ENCODE peak calls at places on chromosome 22, in five cellular contexts. One of them, this sample, is unnamed. For H3K4me1, the result is how much of the 10 kb centered on the place peaks cover.

GRCh38 chr22:21624120-21624879 is 5.5 kb downstream of the YDJC start:
- DNase-seq in IMR-90: peak
- DNase-seq in H1: no peak
- DNase-seq in trophoblast cell: no peak
- DNase-seq in H9: peak
- DNase-seq in this sample: no peak

GRCh38 chr22:24418786-24419479 is 8.5 kb upstream of the ADORA2A start:
- DNase-seq in H1: no peak
- DNase-seq in H9: no peak
- DNase-seq in trophoblast cell: no peak
- DNase-seq in IMR-90: no peak
- DNase-seq in this sample: no peak

GRCh38 chr22:21632237-21632895 is at the start of gene CCDC116:
- DNase-seq in H9: peak
- DNase-seq in IMR-90: no peak
- DNase-seq in H1: no peak
- DNase-seq in trophoblast cell: peak
- DNase-seq in this sample: no peak

GRCh38 chr22:46445771-46446485 is 91.5 kb downstream of the CELSR1 start:
- DNase-seq in trophoblast cell: peak
- DNase-seq in IMR-90: no peak
- DNase-seq in H9: no peak
- DNase-seq in H1: no peak
- DNase-seq in this sample: no peak

GRCh38 chr22:23395476-23396361 is 184.4 kb downstream of the IGLL1 start:
- DNase-seq in H1: no peak
- DNase-seq in H9: no peak
- DNase-seq in trophoblast cell: no peak
- DNase-seq in IMR-90: no peak
- DNase-seq in this sample: no peak

GRCh38 chr22:37675930-37676571 is 615 bp downstream of the LGALS1 start:
- DNase-seq in H1: no peak
- DNase-seq in IMR-90: no peak
- DNase-seq in H9: no peak
- DNase-seq in trophoblast cell: no peak
- DNase-seq in this sample: no peak

GRCh38 chr22:30875481-30876215 is 92.9 kb downstream of the MORC2 start:
- DNase-seq in trophoblast cell: no peak
- DNase-seq in IMR-90: no peak
- DNase-seq in H9: no peak
- DNase-seq in H1: no peak
- DNase-seq in this sample: no peak

GRCh38 chr22:39641660-39642059 is 71.1 kb downstream of the CACNA1I start:
- DNase-seq in H9: no peak
- DNase-seq in IMR-90: no peak
- DNase-seq in H1: no peak
- DNase-seq in trophoblast cell: no peak
- DNase-seq in this sample: no peak

GRCh38 chr22:33325232-33326004 is 267.2 kb upstream of the SYN3 start:
- DNase-seq in H9: no peak
- DNase-seq in IMR-90: no peak
- DNase-seq in trophoblast cell: no peak
- DNase-seq in H1: no peak
- DNase-seq in this sample: no peak

GRCh38 chr22:24813861-24814770 is 8.1 kb downstream of the SGSM1 start:
- DNase-seq in H1: no peak
- DNase-seq in trophoblast cell: no peak
- DNase-seq in H9: no peak
- DNase-seq in IMR-90: no peak
- DNase-seq in this sample: no peak

GRCh38 chr22:25735657-25736056 is 6.3 kb upstream of the MYO18B start:
- DNase-seq in H9: no peak
- DNase-seq in H1: no peak
- DNase-seq in IMR-90: no peak
- DNase-seq in trophoblast cell: no peak
- DNase-seq in this sample: no peak

GRCh38 chr22:48210812-48211211 is 1448.4 kb downstream of the TBC1D22A start:
- DNase-seq in IMR-90: no peak
- DNase-seq in trophoblast cell: no peak
- DNase-seq in H1: no peak
- DNase-seq in H9: no peak
- DNase-seq in this sample: no peak

GRCh38 chr22:39567135-39567946 is 3.2 kb upstream of the CACNA1I start:
- DNase-seq in H1: no peak
- DNase-seq in H9: no peak
- DNase-seq in IMR-90: no peak
- DNase-seq in trophoblast cell: no peak
- DNase-seq in this sample: no peak

GRCh38 chr22:34055525-34056200 is 135.4 kb upstream of the LARGE1 start:
- DNase-seq in trophoblast cell: no peak
- DNase-seq in IMR-90: no peak
- DNase-seq in H9: peak
- DNase-seq in H1: peak
- DNase-seq in this sample: peak

GRCh38 chr22:47474464-47474863 is 712.0 kb downstream of the TBC1D22A start:
- DNase-seq in trophoblast cell: no peak
- DNase-seq in H1: no peak
- DNase-seq in IMR-90: no peak
- DNase-seq in H9: no peak
- DNase-seq in this sample: no peak

GRCh38 chr22:40238425-40239344 is 61.0 kb downstream of the TNRC6B start:
- DNase-seq in IMR-90: peak
- DNase-seq in H1: no peak
- DNase-seq in H9: no peak
- DNase-seq in trophoblast cell: no peak
- DNase-seq in this sample: no peak

GRCh38 chr22:33447733-33448132 is 389.6 kb upstream of the SYN3 start:
- DNase-seq in H1: no peak
- DNase-seq in H9: no peak
- DNase-seq in IMR-90: no peak
- DNase-seq in trophoblast cell: no peak
- DNase-seq in this sample: no peak

GRCh38 chr22:49466926-49467590 is 360.6 kb downstream of the BRD1 start:
- DNase-seq in trophoblast cell: no peak
- DNase-seq in H1: no peak
- DNase-seq in IMR-90: no peak
- DNase-seq in H9: no peak
- DNase-seq in this sample: no peak

GRCh38 chr22:24440270-24440717 is 12.9 kb downstream of the ADORA2A start:
- DNase-seq in H1: no peak
- DNase-seq in H9: no peak
- DNase-seq in trophoblast cell: no peak
- DNase-seq in IMR-90: no peak
- DNase-seq in this sample: no peak

GRCh38 chr22:24390156-24390555 is 37.2 kb upstream of the ADORA2A start:
- DNase-seq in H1: no peak
- DNase-seq in H9: no peak
- DNase-seq in IMR-90: no peak
- DNase-seq in trophoblast cell: no peak
- DNase-seq in this sample: no peak

GRCh38 chr22:33584152-33584551 is 336.1 kb downstream of the LARGE1 start:
- DNase-seq in IMR-90: no peak
- DNase-seq in trophoblast cell: no peak
- DNase-seq in H1: no peak
- DNase-seq in H9: no peak
- DNase-seq in this sample: no peak

GRCh38 chr22:45738206-45738605 is 66.6 kb downstream of the ATXN10 start:
- DNase-seq in trophoblast cell: no peak
- DNase-seq in H9: no peak
- DNase-seq in H1: no peak
- DNase-seq in IMR-90: peak
- DNase-seq in this sample: no peak

GRCh38 chr22:37397246-37397645 is 30.0 kb downstream of the ELFN2 start:
- DNase-seq in H1: no peak
- DNase-seq in IMR-90: no peak
- DNase-seq in H9: no peak
- DNase-seq in trophoblast cell: no peak
- DNase-seq in this sample: no peak

GRCh38 chr22:43078522-43078921 is 10.7 kb downstream of the TTLL1 start:
- DNase-seq in H9: no peak
- DNase-seq in IMR-90: no peak
- DNase-seq in H1: no peak
- DNase-seq in trophoblast cell: no peak
- DNase-seq in this sample: no peak

GRCh38 chr22:33073989-33074391 is 15.8 kb upstream of the SYN3 start:
- DNase-seq in H1: no peak
- DNase-seq in trophoblast cell: no peak
- DNase-seq in IMR-90: no peak
- DNase-seq in H9: no peak
- DNase-seq in this sample: no peak

GRCh38 chr22:24992946-24993345 is 40.4 kb downstream of the KIAA1671 start:
- DNase-seq in H9: no peak
- DNase-seq in H1: no peak
- DNase-seq in IMR-90: no peak
- DNase-seq in trophoblast cell: no peak
- DNase-seq in this sample: no peak

GRCh38 chr22:32542332-32543019 is 67.9 kb downstream of the FBXO7 start:
- DNase-seq in H1: no peak
- DNase-seq in H9: no peak
- DNase-seq in trophoblast cell: no peak
- DNase-seq in IMR-90: no peak
- DNase-seq in this sample: no peak

GRCh38 chr22:27105142-27106025 is 448.0 kb downstream of the MIAT start:
- DNase-seq in H1: no peak
- DNase-seq in IMR-90: peak
- DNase-seq in trophoblast cell: peak
- DNase-seq in H9: no peak
- DNase-seq in this sample: no peak
- H3K4me1 ChIP-seq in H1: under half
- H3K4me1 ChIP-seq in IMR-90: under half
- H3K4me1 ChIP-seq in trophoblast cell: under half
- H3K4me1 ChIP-seq in H9: under half
- H3K4me1 ChIP-seq in this sample: under half

DNA sequence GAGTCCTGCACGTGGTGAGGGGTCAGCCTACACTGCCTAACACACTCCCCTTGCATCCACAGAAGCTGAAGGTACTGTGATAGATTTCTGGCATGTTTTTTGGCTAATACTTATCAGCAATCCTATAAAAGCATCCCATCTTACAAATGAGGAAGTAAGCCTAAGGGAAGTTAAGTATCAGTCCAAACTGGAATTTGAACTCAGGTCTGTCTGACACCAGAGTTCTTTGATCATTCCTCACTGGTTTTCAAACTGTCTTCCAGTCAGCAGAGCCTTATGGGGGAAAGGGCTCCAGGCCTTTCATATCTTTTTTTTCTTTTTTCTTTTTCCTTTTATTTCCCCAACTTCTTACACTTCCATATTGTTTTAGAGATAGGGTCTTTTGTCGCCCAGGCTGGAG is 105.6 kb downstream of the RBFOX2 start:
- DNase-seq in trophoblast cell: peak
- DNase-seq in IMR-90: no peak
- DNase-seq in H9: no peak
- DNase-seq in H1: no peak
- DNase-seq in this sample: no peak
- H2BK120ac ChIP-seq in trophoblast cell: no peak
- H2BK120ac ChIP-seq in IMR-90: no peak
- H2BK120ac ChIP-seq in H9: no peak
- H2BK120ac ChIP-seq in H1: no peak
- H2BK120ac ChIP-seq in this sample: no peak

GRCh38 chr22:35379146-35379993 is 1.5 kb upstream of the HMOX1 start:
- DNase-seq in trophoblast cell: peak
- DNase-seq in H1: no peak
- DNase-seq in H9: no peak
- DNase-seq in IMR-90: no peak
- DNase-seq in this sample: no peak

GRCh38 chr22:35380537-35381423 is at the start of gene HMOX1:
- DNase-seq in H1: no peak
- DNase-seq in H9: peak
- DNase-seq in trophoblast cell: peak
- DNase-seq in IMR-90: peak
- DNase-seq in this sample: peak

GRCh38 chr22:35380013-35380412 is 883 bp upstream of the HMOX1 start:
- DNase-seq in H1: no peak
- DNase-seq in IMR-90: peak
- DNase-seq in trophoblast cell: peak
- DNase-seq in H9: no peak
- DNase-seq in this sample: no peak

GRCh38 chr22:35383679-35384071 is 2.8 kb downstream of the HMOX1 start:
- DNase-seq in IMR-90: no peak
- DNase-seq in trophoblast cell: no peak
- DNase-seq in H1: no peak
- DNase-seq in H9: no peak
- DNase-seq in this sample: no peak

GRCh38 chr22:35381424-35381772 is 502 bp downstream of the HMOX1 start:
- DNase-seq in trophoblast cell: no peak
- DNase-seq in H9: no peak
- DNase-seq in H1: no peak
- DNase-seq in IMR-90: no peak
- DNase-seq in this sample: no peak
- H4K91ac ChIP-seq in trophoblast cell: peak
- H4K91ac ChIP-seq in H9: no peak
- H4K91ac ChIP-seq in H1: peak
- H4K91ac ChIP-seq in IMR-90: peak
- H4K91ac ChIP-seq in this sample: no peak

GRCh38 chr22:44316393-44317162 is 3.8 kb upstream of the SHISAL1 start:
- DNase-seq in IMR-90: no peak
- DNase-seq in H9: no peak
- DNase-seq in H1: no peak
- DNase-seq in trophoblast cell: no peak
- DNase-seq in this sample: no peak

GRCh38 chr22:44317163-44317455 is 4.4 kb upstream of the SHISAL1 start:
- DNase-seq in trophoblast cell: no peak
- DNase-seq in IMR-90: no peak
- DNase-seq in H9: no peak
- DNase-seq in H1: no peak
- DNase-seq in this sample: no peak

GRCh38 chr22:44319685-44320084 is 6.9 kb upstream of the SHISAL1 start:
- DNase-seq in H1: no peak
- DNase-seq in IMR-90: no peak
- DNase-seq in H9: no peak
- DNase-seq in trophoblast cell: no peak
- DNase-seq in this sample: no peak

GRCh38 chr22:44318751-44319150 is 6.0 kb upstream of the SHISAL1 start:
- DNase-seq in H9: no peak
- DNase-seq in H1: no peak
- DNase-seq in trophoblast cell: no peak
- DNase-seq in IMR-90: no peak
- DNase-seq in this sample: no peak

DNA sequence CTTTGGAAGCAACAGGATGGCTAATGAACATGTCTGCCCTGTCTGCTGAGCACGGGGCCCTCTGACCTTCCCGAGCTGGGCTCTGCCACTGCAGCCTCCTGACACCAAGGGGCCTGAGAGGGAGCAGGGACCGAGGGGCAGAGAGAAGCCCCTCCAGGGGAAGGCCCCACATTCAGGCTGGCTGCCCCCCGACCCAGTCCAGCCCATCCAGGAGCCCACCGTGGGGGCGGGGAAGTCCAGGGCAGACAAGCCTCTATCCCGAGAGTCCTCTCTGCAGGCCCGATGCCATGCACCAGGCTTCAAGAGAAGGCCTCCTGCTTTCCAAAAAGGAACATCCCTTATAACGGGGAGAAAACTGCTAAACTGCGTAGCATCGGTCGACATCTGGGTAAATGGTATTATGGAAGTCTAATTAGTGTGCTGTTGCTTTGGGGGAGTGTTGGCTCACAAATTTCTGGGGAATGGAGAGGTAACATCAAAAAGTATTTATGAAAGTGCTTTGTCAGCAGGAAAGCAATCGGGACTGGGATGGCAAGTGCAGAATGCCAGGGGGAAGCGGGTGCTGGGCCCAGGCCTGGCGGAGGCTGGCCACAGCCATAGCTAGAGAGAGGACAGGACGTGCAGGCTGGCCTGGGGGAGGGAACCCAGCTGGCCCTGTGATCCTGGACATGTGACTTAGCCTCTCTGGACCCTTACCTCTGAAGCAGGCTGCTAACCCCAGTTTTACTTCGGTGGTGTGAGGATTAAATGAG is 5.3 kb upstream of the SHISAL1 start:
- DNase-seq in trophoblast cell: no peak
- DNase-seq in IMR-90: no peak
- DNase-seq in H1: no peak
- DNase-seq in H9: no peak
- DNase-seq in this sample: no peak
- H3K4me1 ChIP-seq in trophoblast cell: under half
- H3K4me1 ChIP-seq in IMR-90: under half
- H3K4me1 ChIP-seq in H1: under half
- H3K4me1 ChIP-seq in H9: under half
- H3K4me1 ChIP-seq in this sample: under half